ENCODE peak calls at places on chromosome 14, in six cellular contexts. One of them, this sample, is unnamed.

GRCh38 chr14:41062826-41063225 is 543.9 kb upstream of the LRFN5 start:
- DNase-seq in trophoblast cell: no peak
- DNase-seq in neuronal stem cell: no peak
- DNase-seq in H1: no peak
- DNase-seq in IMR-90: peak; percentile 0
- DNase-seq in mesenchymal stem cell: peak; percentile 1
- DNase-seq in this sample: no peak

GRCh38 chr14:77212933-77213656 is 31.5 kb downstream of the TMEM63C start:
- DNase-seq in mesenchymal stem cell: peak; percentile 10
- DNase-seq in IMR-90: no peak
- DNase-seq in H1: peak; percentile 38
- DNase-seq in neuronal stem cell: peak; percentile 30
- DNase-seq in trophoblast cell: peak; percentile 67
- DNase-seq in this sample: peak; percentile 86

GRCh38 chr14:28083456-28083855 is 683.1 kb upstream of the FOXG1 start:
- DNase-seq in neuronal stem cell: no peak
- DNase-seq in IMR-90: no peak
- DNase-seq in mesenchymal stem cell: no peak
- DNase-seq in trophoblast cell: no peak
- DNase-seq in H1: no peak
- DNase-seq in this sample: no peak

GRCh38 chr14:49461529-49462401 is 124.4 kb downstream of the RPS29 start:
- DNase-seq in mesenchymal stem cell: peak; percentile 77
- DNase-seq in H1: no peak
- DNase-seq in trophoblast cell: peak; percentile 61
- DNase-seq in IMR-90: peak; percentile 81
- DNase-seq in neuronal stem cell: peak; percentile 15
- DNase-seq in this sample: no peak

GRCh38 chr14:89618821-89619551 is 202.0 kb upstream of the FOXN3 start:
- DNase-seq in mesenchymal stem cell: peak; percentile 71
- DNase-seq in trophoblast cell: peak; percentile 60
- DNase-seq in neuronal stem cell: peak; percentile 71
- DNase-seq in IMR-90: peak; percentile 67
- DNase-seq in H1: peak; percentile 53
- DNase-seq in this sample: peak; percentile 73

GRCh38 chr14:99745307-99745951 is 47.8 kb upstream of the EML1 start:
- DNase-seq in trophoblast cell: no peak
- DNase-seq in neuronal stem cell: no peak
- DNase-seq in mesenchymal stem cell: peak; percentile 78
- DNase-seq in H1: no peak
- DNase-seq in IMR-90: peak; percentile 93
- DNase-seq in this sample: no peak

GRCh38 chr14:95519699-95520098 is 3.2 kb upstream of the SYNE3 start:
- DNase-seq in H1: no peak
- DNase-seq in mesenchymal stem cell: peak; percentile 85
- DNase-seq in IMR-90: peak; percentile 77
- DNase-seq in trophoblast cell: no peak
- DNase-seq in neuronal stem cell: no peak
- DNase-seq in this sample: no peak

GRCh38 chr14:38521591-38521990 is 265.7 kb upstream of the CLEC14A start:
- DNase-seq in H1: no peak
- DNase-seq in IMR-90: no peak
- DNase-seq in neuronal stem cell: no peak
- DNase-seq in trophoblast cell: no peak
- DNase-seq in mesenchymal stem cell: no peak
- DNase-seq in this sample: no peak

GRCh38 chr14:43877351-43877900 is 629.7 kb downstream of the FSCB start:
- DNase-seq in IMR-90: no peak
- DNase-seq in trophoblast cell: no peak
- DNase-seq in neuronal stem cell: no peak
- DNase-seq in mesenchymal stem cell: no peak
- DNase-seq in H1: no peak
- DNase-seq in this sample: no peak

GRCh38 chr14:60758875-60759274 is 24.3 kb downstream of the MNAT1 start:
- DNase-seq in mesenchymal stem cell: no peak
- DNase-seq in IMR-90: peak; percentile 62
- DNase-seq in H1: no peak
- DNase-seq in neuronal stem cell: no peak
- DNase-seq in trophoblast cell: no peak
- DNase-seq in this sample: no peak

GRCh38 chr14:41718477-41719166 is 111.9 kb downstream of the LRFN5 start:
- DNase-seq in neuronal stem cell: no peak
- DNase-seq in trophoblast cell: no peak
- DNase-seq in H1: no peak
- DNase-seq in mesenchymal stem cell: no peak
- DNase-seq in IMR-90: no peak
- DNase-seq in this sample: no peak

GRCh38 chr14:89443002-89443660 is 26.1 kb upstream of the FOXN3 start:
- DNase-seq in H1: no peak
- DNase-seq in mesenchymal stem cell: no peak
- DNase-seq in IMR-90: peak; percentile 66
- DNase-seq in trophoblast cell: no peak
- DNase-seq in neuronal stem cell: no peak
- DNase-seq in this sample: no peak

GRCh38 chr14:104698688-104699425 is 9.4 kb downstream of the INF2 start:
- DNase-seq in H1: no peak
- DNase-seq in IMR-90: no peak
- DNase-seq in trophoblast cell: no peak
- DNase-seq in mesenchymal stem cell: no peak
- DNase-seq in neuronal stem cell: no peak
- DNase-seq in this sample: no peak
- H3K27ac ChIP-seq in H1: no peak overlapping the region
- H3K27ac ChIP-seq in IMR-90: no peak overlapping the region
- H3K27ac ChIP-seq in trophoblast cell: no peak overlapping the region
- H3K27ac ChIP-seq in mesenchymal stem cell: peak overlapping the region; percentile 57
- H3K27ac ChIP-seq in neuronal stem cell: no peak overlapping the region
- H3K27ac ChIP-seq in this sample: no peak overlapping the region

DNA sequence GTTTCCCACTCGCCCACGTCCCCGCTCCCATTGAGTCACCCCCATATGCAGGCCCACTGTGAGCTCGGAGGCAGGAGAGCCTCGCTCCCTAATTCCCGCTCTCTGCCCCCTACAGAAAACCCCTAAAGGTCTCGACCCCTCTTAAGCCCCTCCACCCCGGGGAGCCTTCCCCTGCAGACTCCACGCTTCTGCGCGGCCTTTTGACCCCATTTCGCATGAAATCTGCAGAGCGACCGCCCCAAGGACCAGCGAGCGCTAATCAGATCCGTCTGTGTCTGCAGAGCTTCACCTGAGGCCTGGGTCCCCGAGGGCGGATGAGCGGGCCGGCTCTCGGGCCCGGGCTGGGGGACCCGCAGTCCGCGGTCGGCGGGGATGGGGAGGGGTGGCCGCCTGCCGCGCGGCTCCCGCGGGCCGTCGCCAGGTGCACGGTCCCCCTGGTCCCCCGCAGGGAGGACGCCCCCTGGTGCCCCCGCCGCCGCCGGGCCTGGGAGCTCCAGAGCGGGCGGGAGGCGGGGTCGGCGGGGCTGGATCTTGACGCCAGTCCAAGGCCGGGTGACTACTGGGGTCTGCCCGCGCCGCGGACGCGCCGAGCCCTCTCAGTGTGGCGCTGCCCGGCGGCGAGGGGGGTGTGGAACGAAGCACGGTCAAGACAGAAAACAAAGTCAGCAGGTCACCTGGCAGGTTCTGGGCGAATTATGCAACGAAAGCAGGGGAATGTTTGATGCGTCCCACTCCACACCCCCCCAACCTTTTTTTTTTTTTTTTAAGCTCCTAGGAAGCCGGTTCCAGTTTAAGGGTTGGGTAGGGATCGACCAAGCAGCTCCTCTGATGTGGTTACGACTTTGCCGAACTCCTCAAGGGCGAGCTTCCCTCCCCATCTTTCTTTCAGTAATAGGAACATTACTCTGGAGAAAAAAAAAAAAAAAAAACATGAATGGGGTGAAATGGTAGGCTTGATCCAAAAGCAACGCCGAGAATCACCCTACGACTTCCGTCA is 9.9 kb downstream of the BMP4 start:
- DNase-seq in neuronal stem cell: no peak
- DNase-seq in H1: no peak
- DNase-seq in trophoblast cell: no peak
- DNase-seq in IMR-90: no peak
- DNase-seq in mesenchymal stem cell: no peak
- DNase-seq in this sample: peak; percentile 59
- H3K14ac ChIP-seq in neuronal stem cell: no peak overlapping the region
- H3K14ac ChIP-seq in H1: no peak overlapping the region
- H3K14ac ChIP-seq in trophoblast cell: no peak overlapping the region
- H3K14ac ChIP-seq in IMR-90: peak overlapping the region; percentile 46
- H3K14ac ChIP-seq in mesenchymal stem cell: no peak overlapping the region
- H3K14ac ChIP-seq in this sample: no peak overlapping the region

GRCh38 chr14:90676859-90677258 is 139.4 kb downstream of the TTC7B start:
- DNase-seq in IMR-90: peak; percentile 66
- DNase-seq in trophoblast cell: no peak
- DNase-seq in mesenchymal stem cell: peak; percentile 90
- DNase-seq in H1: no peak
- DNase-seq in neuronal stem cell: no peak
- DNase-seq in this sample: no peak
- H3K27ac ChIP-seq in IMR-90: no peak overlapping the region
- H3K27ac ChIP-seq in trophoblast cell: no peak overlapping the region
- H3K27ac ChIP-seq in mesenchymal stem cell: no peak overlapping the region
- H3K27ac ChIP-seq in H1: no peak overlapping the region
- H3K27ac ChIP-seq in neuronal stem cell: no peak overlapping the region
- H3K27ac ChIP-seq in this sample: no peak overlapping the region

GRCh38 chr14:64467131-64467530 is 1.8 kb downstream of the AKAP5 start:
- DNase-seq in IMR-90: no peak
- DNase-seq in neuronal stem cell: no peak
- DNase-seq in H1: no peak
- DNase-seq in mesenchymal stem cell: no peak
- DNase-seq in trophoblast cell: peak; percentile 35
- DNase-seq in this sample: no peak

GRCh38 chr14:64464695-64465094 is 604 bp upstream of the AKAP5 start:
- DNase-seq in neuronal stem cell: no peak
- DNase-seq in H1: no peak
- DNase-seq in trophoblast cell: no peak
- DNase-seq in mesenchymal stem cell: no peak
- DNase-seq in IMR-90: no peak
- DNase-seq in this sample: peak; percentile 50

GRCh38 chr14:64465856-64466554 is 706 bp downstream of the AKAP5 start:
- DNase-seq in neuronal stem cell: peak; percentile 56
- DNase-seq in trophoblast cell: peak; percentile 52
- DNase-seq in H1: no peak
- DNase-seq in IMR-90: peak; percentile 61
- DNase-seq in mesenchymal stem cell: peak; percentile 77
- DNase-seq in this sample: peak; percentile 60

GRCh38 chr14:64463873-64464272 is 1.4 kb upstream of the AKAP5 start:
- DNase-seq in IMR-90: no peak
- DNase-seq in mesenchymal stem cell: no peak
- DNase-seq in trophoblast cell: no peak
- DNase-seq in H1: no peak
- DNase-seq in neuronal stem cell: no peak
- DNase-seq in this sample: no peak

GRCh38 chr14:64465208-64465821 is at the start of gene AKAP5:
- DNase-seq in mesenchymal stem cell: peak; percentile 32
- DNase-seq in neuronal stem cell: peak; percentile 80
- DNase-seq in trophoblast cell: peak; percentile 11
- DNase-seq in IMR-90: peak; percentile 11
- DNase-seq in H1: peak; percentile 50
- DNase-seq in this sample: peak; percentile 90
- H3K14ac ChIP-seq in mesenchymal stem cell: no peak within 1 kb of the TSS
- H3K14ac ChIP-seq in neuronal stem cell: no peak within 1 kb of the TSS
- H3K14ac ChIP-seq in trophoblast cell: peak within 1 kb of the TSS; percentile 86
- H3K14ac ChIP-seq in IMR-90: no peak within 1 kb of the TSS
- H3K14ac ChIP-seq in H1: no peak within 1 kb of the TSS
- H3K14ac ChIP-seq in this sample: no peak within 1 kb of the TSS

GRCh38 chr14:33943484-33943883 is 7.4 kb downstream of the EGLN3 start:
- DNase-seq in trophoblast cell: no peak
- DNase-seq in IMR-90: no peak
- DNase-seq in mesenchymal stem cell: no peak
- DNase-seq in H1: no peak
- DNase-seq in neuronal stem cell: no peak
- DNase-seq in this sample: no peak
- H3K27ac ChIP-seq in trophoblast cell: no peak overlapping the region
- H3K27ac ChIP-seq in IMR-90: no peak overlapping the region
- H3K27ac ChIP-seq in mesenchymal stem cell: no peak overlapping the region
- H3K27ac ChIP-seq in H1: no peak overlapping the region
- H3K27ac ChIP-seq in neuronal stem cell: no peak overlapping the region
- H3K27ac ChIP-seq in this sample: no peak overlapping the region